ENCODE peak calls at places on chromosomes 7 and 10, in six cellular contexts. J is stimulated activated CD8-positive, alpha-beta memory T cell treated with anti-CD3 and anti-CD28 coated beads, Interleukin-7, amount 100 ng/mL, for 4 hours; W is EH; H is anterior cingulate cortex; D is HuH-7; N is mesenteric fat pad. C is an unnamed sample.

GRCh38 chr10:123101844-123102243 is 33.9 kb upstream of the HMX3 start:
- DNase-seq in J (no peak), W (no peak), H (no peak), D (no peak), N (no peak), C (no peak)

GRCh38 chr7:21753071-21753470 is 192.6 kb downstream of the CDCA7L start:
- DNase-seq in J (no peak), W (no peak), H (no peak), D (no peak), N (no peak), C (no peak)

GRCh38 chr7:30831936-30832335 is 60.7 kb downstream of the MINDY4 start:
- DNase-seq in J (no peak), W (no peak), H (no peak), D (no peak), N (peak; percentile 43), C (no peak)

GRCh38 chr7:135673360-135673706 is 11.0 kb downstream of the STMP1 start:
- DNase-seq in J (no peak), W (peak; percentile 77), H (no peak), D (no peak), N (no peak), C (no peak)

GRCh38 chr10:18140149-18140956 is at the start of gene CACNB2:
- DNase-seq in J (no peak), W (peak; percentile 7), H (peak; percentile 82), D (no peak), N (no peak), C (no peak)

GRCh38 chr10:97234403-97234802 is 48.6 kb upstream of the SLIT1 start:
- DNase-seq in J (no peak), W (peak; percentile 56), H (no peak), D (no peak), N (no peak), C (no peak)

GRCh38 chr10:3452683-3453388 is 280.3 kb upstream of the PITRM1 start:
- DNase-seq in J (no peak), W (peak; percentile 95), H (no peak), D (no peak), N (no peak), C (no peak)

GRCh38 chr10:31760674-31761081 is 168.0 kb downstream of the ARHGAP12 start:
- DNase-seq in J (no peak), W (no peak), H (no peak), D (no peak), N (no peak), C (no peak)

GRCh38 chr10:132387723-132388210 is 9.2 kb upstream of the PWWP2B start:
- DNase-seq in J (peak; percentile 57), W (peak; percentile 54), H (peak; percentile 33), D (peak; percentile 95), N (no peak), C (no peak)

GRCh38 chr10:97550336-97551149 is 22.0 kb upstream of the ANKRD2 start:
- DNase-seq in J (no peak), W (no peak), H (no peak), D (no peak), N (no peak), C (no peak)